ENCODE peak calls at places on chromosomes 6 and 20, in eight cellular contexts. V is hepatocyte, Z is tibial artery, B is BE2C, M is aorta, A is K562, R is adrenal gland, F is heart right ventricle. Y is an unnamed sample. For H3K4me1, H3K27me3 and H3K9me3, the result is how much of the 10 kb centered on the place peaks cover.

GRCh38 chr20:10789386-10789785 is 115.6 kb upstream of the JAG1 start:
- DNase-seq in M (no peak), Z (no peak), B (no peak), V (no peak), F (no peak), A (no peak), R (no peak), Y (no peak)

GRCh38 chr20:31967830-31968249 is at the start of gene XKR7:
- DNase-seq in Z (no peak), V (no peak), M (no peak), F (no peak), B (peak), R (no peak), A (peak), Y (no peak)

GRCh38 chr20:37305839-37306238 is 16.4 kb downstream of the MANBAL start:
- DNase-seq in F (no peak), A (no peak), Z (no peak), B (no peak), M (no peak), V (no peak), R (no peak), Y (no peak)

GRCh38 chr6:2765896-2766766 is 938 bp downstream of the WRNIP1 start:
- DNase-seq in F (peak), Z (peak), M (peak), R (peak), B (peak), A (peak), V (peak), Y (peak)

GRCh38 chr20:50003253-50003656 is 20.5 kb downstream of the SNAI1 start:
- DNase-seq in M (no peak), Z (no peak), V (peak), F (no peak), R (no peak), B (no peak), A (no peak), Y (no peak)

GRCh38 chr6:74946961-74947360 is 258.9 kb downstream of the COL12A1 start:
- DNase-seq in F (no peak), Z (no peak), V (no peak), M (no peak), B (no peak), R (no peak), A (no peak), Y (no peak)

GRCh38 chr6:6080975-6081374 is 74.2 kb upstream of the NRN1 start:
- DNase-seq in V (no peak), A (no peak), B (no peak), R (no peak), Z (no peak), M (no peak), F (no peak), Y (no peak)

GRCh38 chr6:33347816-33348215 is 30.3 kb upstream of the ZBTB22 start:
- DNase-seq in Z (no peak), V (no peak), F (no peak), M (no peak), R (no peak), A (no peak), B (no peak), Y (no peak)

GRCh38 chr6:35601331-35602132 is 87.2 kb downstream of the FKBP5 start:
- DNase-seq in R (peak), A (no peak), M (peak), F (no peak), V (peak), B (peak), Z (peak), Y (peak)

GRCh38 chr20:40743172-40743775 is 54.2 kb upstream of the MAFB start:
- DNase-seq in A (no peak), V (no peak), R (no peak), B (no peak), M (no peak), F (no peak), Z (no peak), Y (no peak)

GRCh38 chr20:41717464-41717863 is 99.3 kb upstream of the CHD6 start:
- DNase-seq in M (peak), Z (no peak), A (peak), R (peak), F (no peak), V (peak), B (peak), Y (peak)

GRCh38 chr20:5528719-5529256 is 212.0 kb upstream of the PROKR2 start:
- DNase-seq in B (peak), M (peak), A (peak), Z (peak), F (peak), R (peak), V (peak), Y (peak)

GRCh38 chr6:15232836-15233510 is 12.9 kb upstream of the JARID2 start:
- DNase-seq in R (no peak), A (no peak), B (no peak), M (no peak), V (no peak), Z (no peak), F (no peak), Y (no peak)

GRCh38 chr6:141561154-141561553 is 571.6 kb upstream of the GJE1 start:
- DNase-seq in R (no peak), M (no peak), A (no peak), V (no peak), B (no peak), Z (no peak), F (no peak), Y (no peak)

GRCh38 chr20:1876975-1877603 is 18.1 kb upstream of the SIRPA start:
- DNase-seq in B (no peak), R (no peak), V (peak), F (no peak), M (no peak), A (peak), Z (no peak), Y (no peak)

GRCh38 chr6:35128496-35128895 is 12.6 kb downstream of the TCP11 start:
- DNase-seq in R (no peak), B (no peak), A (no peak), Z (no peak), M (no peak), F (no peak), V (no peak), Y (no peak)

GRCh38 chr20:48298851-48299484 is 513.7 kb upstream of the SULF2 start:
- DNase-seq in Z (no peak), F (no peak), A (no peak), R (peak), M (no peak), B (peak), V (peak), Y (peak)

GRCh38 chr6:168097221-168097620 is 18.2 kb upstream of the FRMD1 start:
- DNase-seq in F (no peak), R (no peak), V (no peak), Z (no peak), B (no peak), M (peak), A (no peak), Y (no peak)

GRCh38 chr6:7529141-7529540 is 12.3 kb upstream of the DSP start:
- DNase-seq in M (no peak), B (no peak), Z (no peak), V (no peak), A (no peak), R (no peak), F (no peak), Y (no peak)

GRCh38 chr6:10434235-10434634 is 19.4 kb upstream of the TFAP2A start:
- DNase-seq in Z (no peak), B (no peak), R (no peak), F (no peak), V (no peak), A (no peak), M (no peak), Y (no peak)

GRCh38 chr6:21781075-21781474 is 187.5 kb downstream of the SOX4 start:
- DNase-seq in A (no peak), V (no peak), Z (no peak), B (no peak), F (no peak), M (no peak), R (no peak), Y (no peak)

GRCh38 chr6:147053311-147053921 is 150.8 kb upstream of the STXBP5 start:
- DNase-seq in Z (no peak), R (no peak), A (no peak), F (no peak), M (no peak), B (no peak), V (no peak), Y (no peak)

GRCh38 chr6:89661559-89661958 is 23.0 kb upstream of the LYRM2 start:
- DNase-seq in B (no peak), R (no peak), M (no peak), F (no peak), Z (no peak), V (no peak), A (no peak), Y (no peak)

GRCh38 chr6:36701401-36701991 is 3.9 kb downstream of the RAB44 start:
- DNase-seq in R (peak), F (no peak), B (no peak), V (no peak), A (no peak), M (no peak), Z (no peak), Y (no peak)

GRCh38 chr6:47599512-47599911 is 98.9 kb upstream of the ADGRF4 start:
- DNase-seq in V (no peak), R (no peak), F (no peak), B (no peak), A (no peak), M (no peak), Z (no peak), Y (no peak)

GRCh38 chr20:57895161-57895855 is 185.5 kb upstream of the PMEPA1 start:
- DNase-seq in M (no peak), Z (no peak), B (no peak), V (no peak), F (no peak), A (no peak), R (no peak), Y (no peak)

GRCh38 chr6:161079566-161080262 is 88.1 kb downstream of the MAP3K4 start:
- DNase-seq in Z (no peak), F (no peak), B (no peak), M (no peak), V (no peak), R (no peak), A (peak), Y (no peak)

GRCh38 chr20:41697861-41698559 is 79.8 kb upstream of the CHD6 start:
- DNase-seq in F (no peak), R (no peak), M (no peak), A (no peak), V (peak), Z (no peak), B (peak), Y (peak)

GRCh38 chr6:71405416-71405815 is 116.8 kb downstream of the OGFRL1 start:
- DNase-seq in M (no peak), Z (no peak), F (no peak), B (no peak), R (no peak), A (no peak), V (no peak), Y (no peak)

GRCh38 chr6:71406871-71407860 is 118.6 kb downstream of the OGFRL1 start:
- DNase-seq in B (no peak), M (no peak), A (no peak), R (no peak), V (no peak), F (no peak), Z (no peak), Y (no peak)

GRCh38 chr6:71404145-71404966 is 115.7 kb downstream of the OGFRL1 start:
- DNase-seq in A (no peak), B (no peak), V (no peak), F (no peak), M (no peak), Z (no peak), R (no peak), Y (peak)

GRCh38 chr6:71403422-71404134 is 115.0 kb downstream of the OGFRL1 start:
- DNase-seq in A (no peak), M (no peak), R (no peak), F (no peak), B (no peak), V (no peak), Z (no peak), Y (no peak)

GRCh38 chr6:71404967-71405278 is 116.3 kb downstream of the OGFRL1 start:
- DNase-seq in Z (no peak), B (no peak), V (no peak), M (no peak), A (no peak), F (no peak), R (no peak), Y (no peak)
- H3K4me1 ChIP-seq in Z (under half), B (under half), V (under half), M (under half), A (under half), F (half or more), R (under half), Y (under half)

GRCh38 chr20:25042531-25043498 is 15.1 kb downstream of the ACSS1 start:
- DNase-seq in Z (peak), B (no peak), R (peak), F (peak), A (no peak), V (no peak), M (peak), Y (no peak)

GRCh38 chr20:25043499-25044260 is 14.3 kb downstream of the ACSS1 start:
- DNase-seq in V (no peak), B (no peak), R (no peak), M (peak), F (no peak), Z (no peak), A (no peak), Y (no peak)

GRCh38 chr20:25044660-25045342 is 13.1 kb downstream of the ACSS1 start:
- DNase-seq in B (no peak), M (peak), V (no peak), F (no peak), Z (no peak), A (no peak), R (no peak), Y (no peak)

GRCh38 chr20:25045343-25045712 is 12.6 kb downstream of the ACSS1 start:
- DNase-seq in B (no peak), M (peak), V (no peak), R (no peak), Z (no peak), F (no peak), A (no peak), Y (no peak)

DNA sequence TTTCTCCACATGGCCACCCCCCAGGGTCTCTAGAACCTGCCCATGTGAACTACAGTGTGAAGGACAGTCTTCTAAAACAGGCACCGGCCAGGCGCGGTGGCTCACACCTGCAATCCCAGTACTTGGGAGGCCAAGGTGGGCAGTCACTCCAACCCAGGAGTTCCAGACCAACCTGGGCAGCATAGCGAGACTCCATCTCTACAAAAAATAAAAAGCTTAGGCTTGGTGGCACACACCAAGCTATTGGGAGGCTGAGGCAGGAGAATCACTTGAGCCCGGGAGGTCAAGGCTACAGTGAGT is 13.7 kb downstream of the ACSS1 start:
- DNase-seq in V (no peak), F (no peak), M (peak), R (no peak), Z (no peak), A (no peak), B (no peak), Y (no peak)
- H3K27me3 ChIP-seq in V (under half), F (under half), M (under half), R (under half), Z (under half), A (under half), B (under half), Y (under half)

GRCh38 chr6:169938731-169939130 is 187.3 kb downstream of the ERMARD start:
- DNase-seq in V (no peak), Z (no peak), M (no peak), F (no peak), A (no peak), R (no peak), B (no peak), Y (no peak)
- H3K9me3 ChIP-seq in V (under half), Z (under half), M (under half), F (under half), A (under half), R (under half), B (under half), Y (under half)

GRCh38 chr20:8812818-8813217 is 256.1 kb upstream of the PLCB4 start:
- DNase-seq in B (no peak), A (no peak), Z (peak), M (no peak), F (peak), V (no peak), R (peak), Y (no peak)
- H3K4me1 ChIP-seq in B (under half), A (under half), Z (under half), M (under half), F (under half), V (under half), R (under half), Y (under half)

DNA sequence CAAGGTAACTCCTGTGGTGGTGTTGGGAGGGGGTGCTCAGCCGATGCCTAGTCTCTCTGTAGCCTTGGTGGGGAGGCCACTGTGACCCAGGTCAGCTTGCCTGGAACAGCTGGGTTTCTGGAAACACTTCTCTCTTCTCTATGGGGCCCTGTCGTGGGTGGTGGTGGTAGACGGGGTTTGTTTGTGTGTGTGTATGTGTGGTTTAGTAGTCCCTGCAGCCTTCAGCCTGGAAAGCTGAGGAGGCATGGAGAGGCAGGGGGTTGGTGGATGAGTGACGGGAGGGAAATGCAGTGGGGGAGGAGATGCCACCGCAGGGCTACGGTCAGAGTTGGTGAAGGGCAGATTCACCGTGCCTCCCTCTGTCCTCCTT is 9.2 kb upstream of the VEGFA start:
- DNase-seq in R (peak), Z (no peak), B (no peak), F (no peak), A (no peak), M (no peak), V (no peak), Y (no peak)
- H3K27me3 ChIP-seq in R (under half), Z (under half), B (under half), F (under half), A (under half), M (under half), V (under half), Y (under half)

GRCh38 chr20:59677586-59677985 is 73.2 kb downstream of the PHACTR3 start:
- DNase-seq in V (no peak), B (no peak), M (no peak), A (no peak), R (no peak), Z (no peak), F (no peak), Y (no peak)
- H3K9me3 ChIP-seq in V (under half), B (under half), M (under half), A (under half), R (under half), Z (under half), F (under half), Y (under half)

DNA sequence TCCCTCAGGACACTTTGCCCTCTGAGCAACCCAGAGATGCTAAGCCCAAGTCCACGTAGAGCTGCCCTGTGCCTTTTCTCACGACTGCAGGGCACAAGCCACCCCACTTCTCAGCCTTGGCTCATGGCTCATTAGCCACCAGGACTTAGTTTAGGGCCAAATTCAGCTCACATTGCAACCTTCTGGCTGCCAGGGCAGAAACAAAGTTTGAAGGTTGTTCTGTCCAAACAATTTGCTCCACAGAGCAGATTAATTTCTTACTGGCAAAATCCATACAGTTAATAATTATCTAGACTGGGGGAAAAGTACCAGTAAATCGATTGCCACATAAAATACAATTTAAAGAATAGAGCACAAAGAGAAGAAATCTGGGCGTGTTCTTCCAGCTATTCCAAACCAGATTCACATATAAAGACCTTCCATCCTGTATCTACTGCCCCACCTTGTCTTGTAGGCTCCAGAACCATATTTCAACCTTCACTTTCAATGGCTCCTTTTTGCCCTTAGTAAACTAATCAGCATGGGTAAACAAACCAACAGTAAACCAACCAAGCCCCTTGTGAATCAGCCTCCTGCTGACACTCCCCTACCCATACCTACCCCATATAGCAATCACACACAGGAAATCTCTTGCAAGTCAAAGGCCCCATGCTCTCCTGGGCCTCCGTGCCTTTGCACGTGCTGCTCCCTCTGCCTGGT is 101.9 kb downstream of the QRSL1 start:
- DNase-seq in A (no peak), M (no peak), Z (no peak), F (no peak), V (no peak), B (no peak), R (peak), Y (no peak)
- H3K4me1 ChIP-seq in A (under half), M (under half), Z (under half), F (under half), V (under half), B (under half), R (under half), Y (under half)